ENCODE peak calls at places on chromosome 20, in five cellular contexts. A is Panc1, L is coronary artery, S is A549, C is progenitor cell of endocrine pancreas. M is an unnamed sample.

GRCh38 chr20:37179671-37180524 is 550 bp upstream of the MROH8 start:
- DNase-seq in A (no peak), S (no peak), L (no peak), C (no peak), M (no peak)

GRCh38 chr20:62864207-62864606 is 2.6 kb upstream of the TCFL5 start:
- DNase-seq in C (no peak), A (no peak), S (no peak), L (no peak), M (no peak)

GRCh38 chr20:19747903-19748302 is 10.2 kb upstream of the RIN2 start:
- DNase-seq in C (no peak), S (no peak), L (no peak), A (no peak), M (no peak)

GRCh38 chr20:63472159-63472811 is at the start of gene KCNQ2:
- DNase-seq in C (no peak), S (no peak), L (no peak), A (no peak), M (no peak)

GRCh38 chr20:50272413-50273120 is 81.9 kb downstream of the CEBPB start:
- DNase-seq in S (no peak), L (no peak), A (no peak), C (no peak), M (no peak)

GRCh38 chr20:2521369-2522305 is 12.9 kb upstream of the ZNF343 start:
- DNase-seq in L (no peak), A (no peak), S (peak; percentile 50), C (no peak), M (peak; percentile 57)

GRCh38 chr20:50369225-50370035 is 140.8 kb upstream of the PTPN1 start:
- DNase-seq in C (no peak), L (no peak), A (no peak), S (no peak), M (no peak)

GRCh38 chr20:50594591-50595432 is 84.6 kb downstream of the PTPN1 start:
- DNase-seq in L (no peak), S (no peak), A (no peak), C (no peak), M (no peak)

GRCh38 chr20:9256359-9256758 is 187.5 kb downstream of the PLCB4 start:
- DNase-seq in S (no peak), L (no peak), A (no peak), C (no peak), M (no peak)

GRCh38 chr20:20677186-20677585 is 35.3 kb downstream of the RALGAPA2 start:
- DNase-seq in C (no peak), A (no peak), S (no peak), L (no peak), M (no peak)

GRCh38 chr20:49356676-49357075 is 78.8 kb upstream of the ZNFX1 start:
- DNase-seq in L (no peak), S (no peak), A (no peak), C (no peak), M (no peak)

GRCh38 chr20:8547968-8548588 is 416.0 kb downstream of the PLCB1 start:
- DNase-seq in L (no peak), S (no peak), A (no peak), C (no peak), M (no peak)

GRCh38 chr20:43046946-43047345 is 142.8 kb downstream of the PTPRT start:
- DNase-seq in S (no peak), L (no peak), C (no peak), A (no peak), M (no peak)

GRCh38 chr20:33991498-33991897 is 2.2 kb upstream of the RALY start:
- DNase-seq in C (no peak), A (no peak), S (no peak), L (no peak), M (no peak)

GRCh38 chr20:1474817-1475603 is 8.4 kb upstream of the NSFL1C start:
- DNase-seq in A (no peak), S (no peak), C (no peak), L (no peak), M (no peak)

GRCh38 chr20:45377191-45377775 is 842 bp downstream of the TP53TG5 start:
- DNase-seq in L (no peak), C (no peak), A (no peak), S (no peak), M (no peak)

GRCh38 chr20:56636701-56637100 is 7.6 kb downstream of the TFAP2C start:
- DNase-seq in L (no peak), C (no peak), A (no peak), S (peak; percentile 18), M (no peak)

GRCh38 chr20:44026932-44027685 is 112.5 kb downstream of the TOX2 start:
- DNase-seq in S (no peak), C (no peak), A (no peak), L (peak; percentile 60), M (no peak)

GRCh38 chr20:56925696-56926101 is 296.6 kb downstream of the TFAP2C start:
- DNase-seq in C (no peak), L (no peak), A (no peak), S (no peak), M (no peak)

GRCh38 chr20:49505518-49505917 is 23.1 kb upstream of the KCNB1 start:
- DNase-seq in L (no peak), C (no peak), A (no peak), S (no peak), M (no peak)

DNA sequence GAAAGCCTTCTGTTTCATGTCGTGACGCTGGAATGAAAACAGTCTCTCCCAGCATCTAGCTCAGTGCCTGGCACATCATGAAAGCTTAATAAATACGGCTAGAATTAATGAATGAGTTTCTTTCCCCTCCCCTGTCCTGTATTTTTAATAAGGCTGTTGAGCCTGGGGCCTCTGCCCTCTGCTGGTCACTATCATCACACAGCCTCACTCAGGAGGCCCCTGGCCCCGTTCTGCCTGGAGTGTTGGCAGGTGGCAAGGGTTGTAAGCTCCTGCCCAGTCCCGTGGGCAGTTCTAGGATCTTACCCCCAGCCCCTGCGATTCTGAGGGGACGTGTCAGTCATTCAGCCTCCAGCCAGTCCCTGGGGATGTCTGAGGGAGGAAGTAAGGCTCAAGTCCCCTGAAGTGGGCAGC is 41.4 kb downstream of the PHACTR3 start:
- DNase-seq in L (peak; percentile 26), C (no peak), S (no peak), A (no peak), M (no peak)
- TF ChIP-seq CTCF in L (no peak), C (no peak), S (no peak), A (peak; percentile 61), M (no peak)

GRCh38 chr20:61746147-61746646 is 319.5 kb downstream of the TAF4 start:
- DNase-seq in S (no peak), A (no peak), L (no peak), C (no peak), M (no peak)

GRCh38 chr20:61746781-61747180 is 318.9 kb downstream of the TAF4 start:
- DNase-seq in L (no peak), S (no peak), C (no peak), A (no peak), M (no peak)

GRCh38 chr20:61743606-61744005 is 322.1 kb downstream of the TAF4 start:
- DNase-seq in C (no peak), A (no peak), L (no peak), S (no peak), M (no peak)

GRCh38 chr20:61745397-61746146 is 320.1 kb downstream of the TAF4 start:
- DNase-seq in A (no peak), C (no peak), L (no peak), S (no peak), M (no peak)

DNA sequence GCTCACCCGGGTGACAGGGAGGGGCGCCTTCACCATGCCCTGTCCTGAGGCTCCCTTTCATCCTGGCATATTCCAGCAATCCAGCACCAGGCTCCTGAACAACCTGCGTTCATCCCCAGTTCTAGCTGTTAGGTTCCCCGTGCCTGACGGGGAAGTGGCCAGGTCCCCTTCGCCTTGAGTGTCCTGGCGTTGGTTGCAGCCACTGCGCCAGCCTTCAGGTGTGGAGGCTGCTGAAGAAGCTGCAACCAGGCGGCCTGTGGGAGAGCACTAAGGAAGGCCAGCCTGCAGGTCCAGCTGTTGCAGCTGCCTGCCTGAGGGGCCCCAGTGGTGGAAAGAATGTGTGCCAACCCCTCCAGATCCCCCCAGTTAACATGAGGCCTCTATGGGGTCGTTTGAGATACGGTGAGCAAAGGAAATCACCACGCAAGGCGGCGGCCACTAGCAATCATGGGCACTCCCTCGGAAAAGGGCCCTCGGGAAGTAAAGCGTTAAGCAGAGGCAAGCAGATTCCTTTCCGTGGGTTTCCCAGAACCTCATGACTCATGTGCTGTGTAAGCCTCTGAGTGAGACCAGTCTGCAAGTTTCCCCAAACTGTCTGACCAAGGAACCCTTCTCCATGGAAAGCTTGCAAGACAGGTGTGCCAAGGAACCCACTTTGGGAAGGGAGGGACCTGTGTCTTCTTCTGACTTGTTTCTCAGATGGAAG is 320.8 kb downstream of the TAF4 start:
- DNase-seq in C (no peak), A (no peak), S (no peak), L (no peak), M (no peak)
- TF ChIP-seq CTCF in C (no peak), A (no peak), S (no peak), L (no peak), M (no peak)

GRCh38 chr20:10667077-10667401 is 6.8 kb downstream of the JAG1 start:
- DNase-seq in A (no peak), L (peak; percentile 78), C (no peak), S (no peak), M (no peak)

GRCh38 chr20:10670521-10671220 is 3.1 kb downstream of the JAG1 start:
- DNase-seq in A (no peak), C (no peak), S (no peak), L (no peak), M (peak; percentile 77)

GRCh38 chr20:10667560-10668167 is 6.1 kb downstream of the JAG1 start:
- DNase-seq in S (no peak), C (no peak), L (peak; percentile 43), A (no peak), M (no peak)

GRCh38 chr20:10669843-10670446 is 3.9 kb downstream of the JAG1 start:
- DNase-seq in C (no peak), A (no peak), S (no peak), L (no peak), M (no peak)

GRCh38 chr20:10668677-10669368 is 5.0 kb downstream of the JAG1 start:
- DNase-seq in A (no peak), S (no peak), L (no peak), C (no peak), M (no peak)
- TF ChIP-seq CTCF in A (no peak), S (no peak), L (no peak), C (no peak), M (no peak)

DNA sequence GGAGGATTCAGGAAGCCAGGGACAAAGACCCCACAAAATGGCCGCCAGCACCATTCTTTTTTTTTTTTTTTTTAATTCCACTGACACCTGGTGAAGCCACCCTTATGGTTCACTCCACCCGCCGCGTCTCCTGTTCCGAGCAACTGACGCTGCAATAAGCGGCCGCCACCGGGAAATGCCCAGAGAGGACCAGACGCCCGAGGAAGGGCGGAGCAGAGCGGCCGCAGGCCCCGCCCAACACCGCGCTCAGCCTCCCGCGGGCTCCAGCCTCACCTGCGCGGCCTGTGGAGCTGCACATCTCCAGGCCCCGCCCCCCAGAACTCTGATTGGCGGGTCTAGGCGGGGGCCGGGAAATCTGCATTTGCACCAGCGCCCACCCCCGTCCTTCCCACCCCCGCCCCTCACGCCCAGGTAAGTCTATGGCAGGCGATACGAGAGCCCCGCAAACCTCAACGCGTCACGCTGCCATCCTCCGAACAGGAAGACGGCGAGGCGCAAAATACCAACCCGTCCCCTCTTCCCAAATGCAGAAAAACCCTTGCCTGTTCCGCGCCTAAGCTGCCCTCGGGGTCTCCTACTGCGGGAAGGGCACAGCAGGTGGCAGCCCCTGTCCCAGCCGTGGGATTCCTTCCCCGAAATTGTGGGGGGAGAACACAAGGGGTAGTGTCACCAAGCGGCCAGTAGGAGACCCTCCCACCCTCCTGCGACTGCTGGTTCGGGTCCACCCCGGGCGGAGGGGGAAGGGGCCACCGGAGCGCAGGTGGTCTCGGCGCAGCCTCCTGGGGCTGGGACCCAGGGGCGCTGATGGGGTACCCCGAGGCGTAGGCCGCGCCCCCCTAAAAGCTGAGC is 948 bp downstream of the ATP9A start:
- DNase-seq in A (no peak), C (peak; percentile 87), S (peak; percentile 72), L (no peak), M (peak; percentile 53)
- TF ChIP-seq CTCF in A (no peak), C (peak; percentile 62), S (no peak), L (no peak), M (no peak)

GRCh38 chr20:31547720-31548298 is 33.6 kb downstream of the HM13 start:
- DNase-seq in C (no peak), L (no peak), A (no peak), S (no peak), M (no peak)
- TF ChIP-seq CTCF in C (no peak), L (no peak), A (no peak), S (no peak), M (no peak)

M was measured in GM20000.